ENCODE peak calls at places on chromosomes 11 and 22, in five cellular contexts. J, P, R, Y and Q are unnamed samples.

GRCh38 chr22:19825904-19826618 is 28.6 kb downstream of the GNB1L start:
- DNase-seq in J (no peak), P (no peak), R (no peak), Y (no peak), Q (no peak)

GRCh38 chr11:61511383-61511782 is 2.8 kb downstream of the LRRC10B start:
- DNase-seq in J (peak), P (no peak), R (no peak), Y (no peak), Q (no peak)

GRCh38 chr11:2862950-2863618 is 22.5 kb downstream of the CDKN1C start:
- DNase-seq in J (peak), P (peak), R (no peak), Y (no peak), Q (peak)

GRCh38 chr11:88292156-88292844 is 45.2 kb downstream of the CTSC start:
- DNase-seq in J (no peak), P (no peak), R (peak), Y (no peak), Q (peak)

GRCh38 chr11:706439-706956 is 467 bp downstream of the EPS8L2 start:
- DNase-seq in J (no peak), P (peak), R (peak), Y (no peak), Q (peak)

GRCh38 chr11:7892059-7892699 is 38.9 kb downstream of the OR10A6 start:
- DNase-seq in J (no peak), P (peak), R (no peak), Y (no peak), Q (peak)

GRCh38 chr11:50174189-50174588 is 141.5 kb downstream of the OR4C45 start:
- DNase-seq in J (no peak), P (no peak), R (peak), Y (no peak), Q (no peak)

GRCh38 chr22:17845340-17845739 is 71.1 kb upstream of the BID start:
- DNase-seq in J (no peak), P (no peak), R (peak), Y (no peak), Q (no peak)

GRCh38 chr11:66335531-66336233 is 552 bp downstream of the RIN1 start:
- DNase-seq in J (peak), P (peak), R (peak), Y (no peak), Q (peak)

GRCh38 chr11:20023082-20023426 is 137.2 kb downstream of the DBX1 start:
- DNase-seq in J (no peak), P (no peak), R (no peak), Y (no peak), Q (no peak)

GRCh38 chr11:109735139-109735538 is 313.1 kb downstream of the C11orf87 start:
- DNase-seq in J (no peak), P (no peak), R (no peak), Y (no peak), Q (peak)

GRCh38 chr11:110305169-110306018 is 9.0 kb upstream of the RDX start:
- DNase-seq in J (no peak), P (no peak), R (peak), Y (no peak), Q (no peak)

GRCh38 chr11:128021304-128022006 is 565.9 kb downstream of the ETS1 start:
- DNase-seq in J (peak), P (peak), R (no peak), Y (peak), Q (peak)

GRCh38 chr11:103091024-103091423 is 936 bp downstream of the DCUN1D5 start:
- DNase-seq in J (peak), P (peak), R (peak), Y (peak), Q (no peak)

GRCh38 chr11:130308925-130309324 is 5.8 kb downstream of the ZBTB44 start:
- DNase-seq in J (no peak), P (no peak), R (no peak), Y (no peak), Q (no peak)

GRCh38 chr11:45518096-45518852 is 147.1 kb downstream of the CHST1 start:
- DNase-seq in J (peak), P (peak), R (no peak), Y (peak), Q (no peak)

GRCh38 chr11:128690746-128691091 is 3.2 kb upstream of the FLI1 start:
- DNase-seq in J (peak), P (peak), R (no peak), Y (no peak), Q (no peak)

GRCh38 chr11:17298302-17298701 is 21.8 kb downstream of the NUCB2 start:
- DNase-seq in J (no peak), P (no peak), R (no peak), Y (no peak), Q (no peak)

GRCh38 chr22:23815781-23816551 is 22.8 kb downstream of the DERL3 start:
- DNase-seq in J (no peak), P (no peak), R (no peak), Y (no peak), Q (no peak)

GRCh38 chr22:43846966-43847365 is 15.3 kb downstream of the SULT4A1 start:
- DNase-seq in J (no peak), P (no peak), R (no peak), Y (no peak), Q (no peak)

GRCh38 chr11:33932721-33933120 is 40.8 kb upstream of the LMO2 start:
- DNase-seq in J (no peak), P (no peak), R (no peak), Y (no peak), Q (no peak)

GRCh38 chr11:105144887-105145286 is 5.3 kb upstream of the CARD18 start:
- DNase-seq in J (no peak), P (peak), R (peak), Y (no peak), Q (peak)

GRCh38 chr11:36500315-36500721 is 9.8 kb downstream of the TRAF6 start:
- DNase-seq in J (peak), P (peak), R (peak), Y (peak), Q (peak)

GRCh38 chr11:116656011-116656410 is 116.8 kb downstream of the BUD13 start:
- DNase-seq in J (no peak), P (no peak), R (no peak), Y (no peak), Q (no peak)

GRCh38 chr11:134599180-134599810 is 187.3 kb upstream of the B3GAT1 start:
- DNase-seq in J (no peak), P (peak), R (no peak), Y (no peak), Q (no peak)

GRCh38 chr11:133197425-133197824 is 334.9 kb downstream of the OPCML start:
- DNase-seq in J (no peak), P (peak), R (peak), Y (no peak), Q (peak)

GRCh38 chr11:117220999-117221774 is 10.7 kb downstream of the PCSK7 start:
- DNase-seq in J (no peak), P (no peak), R (no peak), Y (no peak), Q (no peak)

GRCh38 chr22:44025171-44026065 is 1.3 kb downstream of the PARVB start:
- DNase-seq in J (no peak), P (no peak), R (no peak), Y (no peak), Q (no peak)

GRCh38 chr22:50200333-50201190 is at the start of gene SELENOO:
- DNase-seq in J (peak), P (peak), R (peak), Y (peak), Q (peak)

GRCh38 chr11:130029137-130029536 is 26.5 kb upstream of the PRDM10 start:
- DNase-seq in J (peak), P (no peak), R (peak), Y (no peak), Q (peak)

GRCh38 chr22:32469799-32470212 is 4.8 kb upstream of the FBXO7 start:
- DNase-seq in J (no peak), P (peak), R (peak), Y (no peak), Q (peak)

GRCh38 chr22:40258463-40259046 is 80.8 kb downstream of the TNRC6B start:
- DNase-seq in J (no peak), P (no peak), R (peak), Y (no peak), Q (peak)

GRCh38 chr22:27877501-27877900 is 41.6 kb downstream of the PITPNB start:
- DNase-seq in J (no peak), P (no peak), R (no peak), Y (no peak), Q (no peak)

DNA sequence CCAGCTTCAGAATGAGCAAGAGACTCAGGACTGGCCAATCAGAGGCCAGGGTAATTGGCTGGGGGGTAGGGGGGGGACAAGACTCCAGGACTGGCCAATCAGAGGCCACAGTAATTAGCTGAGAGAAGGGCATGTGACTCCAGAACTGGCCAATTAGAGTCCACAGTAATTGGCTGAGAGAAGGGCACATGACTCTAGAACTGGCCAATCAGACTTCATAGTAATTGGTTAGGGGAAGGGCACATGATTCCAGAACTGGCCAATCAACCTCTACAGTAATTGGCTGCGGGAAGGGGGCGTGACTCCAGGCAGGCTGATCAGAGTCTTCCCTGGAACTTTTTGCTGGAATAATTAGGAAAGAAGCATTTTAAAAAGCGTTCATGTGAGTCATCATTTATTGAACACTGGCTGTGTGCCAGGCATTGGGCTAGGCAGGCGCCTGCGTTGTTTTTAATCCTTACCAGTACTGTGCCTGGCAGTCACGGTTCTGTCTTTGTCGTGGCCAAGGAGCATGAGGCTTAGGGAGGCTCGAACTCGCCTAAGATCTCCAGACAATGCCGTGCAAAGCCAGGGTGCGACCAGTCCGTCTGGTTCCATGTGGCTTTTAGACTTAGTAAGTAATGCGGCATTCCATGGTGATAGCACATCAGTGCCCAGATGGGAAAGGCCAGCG is 508.1 kb downstream of the TBC1D22A start:
- DNase-seq in J (no peak), P (no peak), R (no peak), Y (no peak), Q (no peak)
- H3K9ac ChIP-seq in J (no peak), P (no peak), R (no peak), Y (no peak), Q (no peak)

DNA sequence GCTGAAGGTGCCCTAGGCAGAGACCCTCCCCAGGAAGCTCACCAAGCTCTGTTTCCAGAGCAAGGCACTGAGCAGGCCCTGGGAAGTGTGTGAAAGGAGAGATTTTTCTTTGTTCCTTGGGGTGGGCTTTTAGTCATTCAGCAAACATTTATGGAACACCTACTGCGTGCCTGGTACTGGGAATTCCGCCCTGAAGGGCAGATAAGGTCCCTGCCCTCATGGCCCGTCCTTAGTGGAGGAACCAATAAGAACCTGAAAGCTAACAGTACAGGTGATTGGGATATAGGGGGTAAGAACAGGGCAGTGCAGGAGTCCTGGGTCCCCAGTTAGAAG is 3.9 kb downstream of the TMEM134 start:
- DNase-seq in J (no peak), P (peak), R (no peak), Y (no peak), Q (no peak)
- H3K9ac ChIP-seq in J (peak), P (peak), R (peak), Y (peak), Q (peak)

DNA sequence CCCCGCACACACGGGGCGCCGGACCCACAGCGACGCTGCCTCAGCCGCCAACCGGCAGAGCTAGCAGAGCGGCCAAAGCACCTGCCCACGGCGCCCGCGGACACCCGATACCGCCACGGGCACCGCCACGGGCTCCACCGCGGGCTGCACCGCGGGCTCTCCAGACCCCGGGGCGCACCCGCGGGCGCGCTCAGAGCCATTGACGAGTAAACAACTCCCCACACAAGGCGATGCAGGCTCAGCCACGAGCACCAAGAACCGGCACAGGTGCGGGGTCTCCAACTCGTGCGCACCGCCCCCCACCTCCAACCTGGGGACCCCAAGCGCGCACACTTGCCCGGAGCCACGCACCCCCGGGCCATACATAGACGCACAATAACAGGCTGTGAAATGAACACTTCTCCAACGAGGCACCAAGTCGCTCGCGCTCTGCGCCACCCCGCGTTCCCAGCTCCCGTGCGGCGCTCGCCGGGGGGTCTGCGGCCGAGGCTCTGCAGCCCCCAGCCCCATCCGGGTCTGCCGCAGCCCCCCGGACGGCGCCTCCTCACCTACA is 1.9 kb downstream of the IFITM10 start:
- DNase-seq in J (no peak), P (no peak), R (peak), Y (no peak), Q (no peak)
- H3K9ac ChIP-seq in J (no peak), P (no peak), R (peak), Y (peak), Q (peak)

GRCh38 chr22:48490513-48491411 is 1336.9 kb downstream of the BRD1 start:
- DNase-seq in J (peak), P (no peak), R (no peak), Y (no peak), Q (no peak)

GRCh38 chr22:48488611-48489456 is 1338.8 kb downstream of the BRD1 start:
- DNase-seq in J (peak), P (peak), R (no peak), Y (peak), Q (no peak)

GRCh38 chr22:48488149-48488551 is 1339.5 kb downstream of the BRD1 start:
- DNase-seq in J (peak), P (peak), R (no peak), Y (no peak), Q (no peak)

GRCh38 chr22:48491451-48491941 is 1336.2 kb downstream of the BRD1 start:
- DNase-seq in J (peak), P (peak), R (no peak), Y (no peak), Q (no peak)

DNA sequence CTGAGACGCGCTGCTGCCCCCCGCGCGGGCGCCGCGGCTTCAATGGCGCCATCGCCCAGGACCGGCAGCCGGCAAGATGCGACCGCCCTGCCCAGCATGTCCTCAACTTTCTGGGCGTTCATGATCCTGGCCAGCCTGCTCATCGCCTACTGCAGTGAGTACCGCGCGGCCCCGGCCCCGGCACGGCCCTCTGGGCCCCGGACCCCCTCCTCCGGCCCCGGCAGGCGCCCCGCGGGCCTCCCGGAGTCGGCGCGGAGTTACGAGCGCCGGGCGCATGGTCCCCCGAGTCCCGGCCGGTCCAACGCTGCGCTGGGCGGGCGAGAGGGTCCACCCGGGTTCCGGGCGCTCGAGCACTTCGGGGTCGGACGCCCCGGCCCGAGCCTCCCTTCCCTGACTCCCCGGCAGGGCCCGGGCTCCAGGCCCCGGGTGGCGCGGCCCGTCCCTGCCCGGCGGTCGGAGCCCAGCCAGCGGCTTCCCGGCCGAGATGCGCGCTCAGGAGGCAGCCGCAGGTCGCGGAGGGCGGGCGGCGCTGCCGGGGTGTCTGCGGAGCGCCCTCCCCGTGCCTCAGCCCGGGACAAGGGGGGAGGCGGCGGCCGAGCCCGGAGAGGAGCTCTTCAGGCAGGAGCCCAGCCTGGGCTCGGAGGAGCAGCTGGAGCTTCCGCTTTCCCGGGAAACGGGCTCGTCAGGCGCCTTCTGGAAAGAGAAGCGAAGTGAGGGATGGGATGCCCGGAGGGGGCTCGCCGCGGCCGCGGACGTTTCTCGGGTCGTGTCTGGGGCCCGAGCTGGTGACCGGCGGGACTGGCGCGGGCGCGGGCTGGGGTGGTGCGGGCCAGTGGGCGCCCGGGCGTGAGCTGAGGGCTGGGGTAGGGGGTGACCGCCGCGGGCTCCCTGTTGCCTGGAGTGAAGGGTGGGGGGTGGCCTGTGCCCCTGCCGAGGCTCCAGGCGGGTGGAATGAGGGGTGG is 1337.8 kb downstream of the BRD1 start:
- DNase-seq in J (peak), P (peak), R (no peak), Y (no peak), Q (peak)
- H3K9ac ChIP-seq in J (peak), P (peak), R (no peak), Y (peak), Q (no peak)

GRCh38 chr11:121291896-121292502 is 572 bp upstream of the SC5D start:
- DNase-seq in J (no peak), P (peak), R (no peak), Y (no peak), Q (peak)
- H3K9ac ChIP-seq in J (no peak), P (peak), R (peak), Y (no peak), Q (no peak)